ENCODE peak calls at places on chromosomes 12 and 14, in five cellular contexts. T is neural progenitor cell; Y is effector CD4-positive, alpha-beta T cell; Z is CD4-positive, alpha-beta T cell; A is iris pigment epithelial cell. B is an unnamed sample.

GRCh38 chr12:107903377-107904061 is 129.0 kb downstream of the ASCL4 start:
- DNase-seq in T (peak), Y (no peak), Z (no peak), A (peak), B (peak)

GRCh38 chr14:21807975-21808374 is 134.4 kb upstream of the OR4E1 start:
- DNase-seq in T (peak), Y (no peak), Z (no peak), A (no peak), B (no peak)

GRCh38 chr12:114952573-114953196 is 268.7 kb upstream of the TBX3 start:
- DNase-seq in T (no peak), Y (no peak), Z (no peak), A (peak), B (no peak)

GRCh38 chr12:93813972-93814821 is 137.0 kb downstream of the CRADD start:
- DNase-seq in T (no peak), Y (no peak), Z (no peak), A (peak), B (no peak)

GRCh38 chr12:38771871-38772270 is 133.5 kb downstream of the CPNE8 start:
- DNase-seq in T (no peak), Y (no peak), Z (no peak), A (no peak), B (no peak)

GRCh38 chr12:89951050-89951693 is 242.5 kb upstream of the ATP2B1 start:
- DNase-seq in T (no peak), Y (no peak), Z (no peak), A (peak), B (no peak)

GRCh38 chr14:33945329-33945728 is 5.5 kb downstream of the EGLN3 start:
- DNase-seq in T (no peak), Y (no peak), Z (no peak), A (no peak), B (no peak)

GRCh38 chr12:69966839-69967238 is 141.8 kb downstream of the MYRFL start:
- DNase-seq in T (no peak), Y (no peak), Z (no peak), A (peak), B (no peak)

GRCh38 chr12:94020335-94020734 is 128.0 kb upstream of the PLXNC1 start:
- DNase-seq in T (no peak), Y (no peak), Z (no peak), A (peak), B (no peak)

GRCh38 chr12:87930033-87930432 is 99.2 kb downstream of the C12orf50 start:
- DNase-seq in T (no peak), Y (no peak), Z (no peak), A (peak), B (no peak)

GRCh38 chr12:47686645-47687240 is 19.1 kb downstream of the RPAP3 start:
- DNase-seq in T (peak), Y (no peak), Z (no peak), A (peak), B (peak)

GRCh38 chr12:92987362-92987761 is 58.3 kb upstream of the EEA1 start:
- DNase-seq in T (peak), Y (peak), Z (no peak), A (peak), B (peak)

GRCh38 chr12:106133136-106134087 is 5.3 kb downstream of the NUAK1 start:
- DNase-seq in T (peak), Y (no peak), Z (no peak), A (no peak), B (no peak)

GRCh38 chr12:100698518-100698917 is 96.1 kb upstream of the ANO4 start:
- DNase-seq in T (no peak), Y (no peak), Z (no peak), A (no peak), B (no peak)

GRCh38 chr12:94892544-94893267 is 110.8 kb downstream of the NDUFA12 start:
- DNase-seq in T (no peak), Y (no peak), Z (no peak), A (no peak), B (no peak)

GRCh38 chr12:3252416-3252815 is 175.2 kb downstream of the TSPAN9 start:
- DNase-seq in T (no peak), Y (no peak), Z (no peak), A (peak), B (no peak)

GRCh38 chr12:52209321-52209720 is 17.5 kb upstream of the KRT80 start:
- DNase-seq in T (no peak), Y (no peak), Z (no peak), A (no peak), B (no peak)

GRCh38 chr12:117533687-117534086 is 172.3 kb upstream of the NOS1 start:
- DNase-seq in T (no peak), Y (no peak), Z (no peak), A (no peak), B (no peak)

B was measured in NCI-H82.